ENCODE peak calls at places on chromosomes 1 and 21, in eight cellular contexts. I is ACHN; W is endothelial cell; C is stimulated activated naive B cell treated with anti-CD40 and anti-IgM and Interleukin-4, amounts not matched to agents 10 μg/mL and 1 μg/mL and 100 μg/mL, for 72 hours; Y is smooth muscle cell of the brain vasculature; Z is HEK293T; B is AG08396; P is amygdala. Q is an unnamed sample.

GRCh38 chr1:25583519-25584370 is 32.8 kb upstream of the MAN1C1 start:
- DNase-seq in I (no peak), W (no peak), C (no peak), Y (no peak), Z (no peak), B (no peak), P (no peak), Q (no peak)

GRCh38 chr1:221203224-221204054 is 324.2 kb downstream of the HLX start:
- DNase-seq in I (peak), W (peak), C (peak), Y (peak), Z (peak), B (peak), P (peak), Q (peak)

GRCh38 chr1:70431874-70432273 is 20.8 kb downstream of the CTH start:
- DNase-seq in I (no peak), W (no peak), C (no peak), Y (no peak), Z (no peak), B (no peak), P (no peak), Q (no peak)

GRCh38 chr1:41033272-41033671 is 11.7 kb upstream of the SLFNL1 start:
- DNase-seq in I (no peak), W (no peak), C (no peak), Y (no peak), Z (no peak), B (no peak), P (no peak), Q (no peak)

GRCh38 chr1:30977105-30977504 is 68.5 kb upstream of the SDC3 start:
- DNase-seq in I (peak), W (no peak), C (no peak), Y (no peak), Z (peak), B (no peak), P (no peak), Q (no peak)

GRCh38 chr1:65946960-65947359 is 154.3 kb downstream of the PDE4B start:
- DNase-seq in I (no peak), W (no peak), C (no peak), Y (no peak), Z (no peak), B (no peak), P (no peak), Q (no peak)

GRCh38 chr1:110171134-110171733 is 20.9 kb downstream of the SLC6A17 start:
- DNase-seq in I (no peak), W (no peak), C (no peak), Y (no peak), Z (no peak), B (no peak), P (no peak), Q (no peak)

GRCh38 chr21:24759348-24760118 is 847.7 kb downstream of the MRPL39 start:
- DNase-seq in I (peak), W (no peak), C (no peak), Y (no peak), Z (no peak), B (no peak), P (no peak), Q (no peak)

GRCh38 chr1:8427493-8427892 is 109.6 kb downstream of the SLC45A1 start:
- DNase-seq in I (no peak), W (no peak), C (peak), Y (no peak), Z (no peak), B (no peak), P (no peak), Q (no peak)

GRCh38 chr1:153122831-153123421 is 9.6 kb upstream of the SPRR2F start:
- DNase-seq in I (no peak), W (peak), C (no peak), Y (no peak), Z (peak), B (peak), P (no peak), Q (no peak)

GRCh38 chr1:53732912-53733317 is 6.0 kb downstream of the GLIS1 start:
- DNase-seq in I (peak), W (no peak), C (no peak), Y (no peak), Z (no peak), B (peak), P (no peak), Q (no peak)

GRCh38 chr1:170562644-170563338 is 30.8 kb downstream of the GORAB start:
- DNase-seq in I (peak), W (no peak), C (no peak), Y (peak), Z (peak), B (peak), P (no peak), Q (peak)

Q was measured in uterus.